ENCODE peak calls at places on chromosomes 13 and 19, in eight cellular contexts. N is CD8-positive, alpha-beta T cell; I is A549; H is ascending aorta; U is heart left ventricle; T is breast epithelium; O is K562; J is colonic mucosa. K is an unnamed sample.

GRCh38 chr19:38441660-38442348 is 8.3 kb downstream of the RYR1 start:
- DNase-seq in N (no peak), I (peak; percentile 60), H (no peak), U (no peak), T (no peak), O (peak; percentile 66), J (no peak), K (no peak)

GRCh38 chr19:35585844-35586243 is at the start of gene PMIS2:
- DNase-seq in N (peak; percentile 27), I (peak; percentile 37), H (no peak), U (no peak), T (no peak), O (peak; percentile 75), J (no peak), K (no peak)

GRCh38 chr13:112891477-112892401 is 77.3 kb upstream of the MCF2L start:
- DNase-seq in N (peak; percentile 7), I (no peak), H (no peak), U (no peak), T (no peak), O (no peak), J (no peak), K (no peak)

GRCh38 chr13:108463365-108463764 is 166.0 kb upstream of the MYO16 start:
- DNase-seq in N (no peak), I (peak; percentile 62), H (no peak), U (no peak), T (no peak), O (no peak), J (no peak), K (no peak)

GRCh38 chr19:7857727-7858701 is 16.2 kb downstream of the PRR36 start:
- DNase-seq in N (no peak), I (no peak), H (no peak), U (no peak), T (no peak), O (peak; percentile 83), J (no peak), K (no peak)

GRCh38 chr19:35869327-35870123 is 1.2 kb downstream of the APLP1 start:
- DNase-seq in N (peak; percentile 88), I (peak; percentile 98), H (peak; percentile 79), U (peak; percentile 52), T (peak; percentile 42), O (peak; percentile 97), J (peak; percentile 71), K (peak; percentile 54)

GRCh38 chr19:52307275-52307674 is 10.3 kb downstream of the ZNF480 start:
- DNase-seq in N (peak; percentile 25), I (peak; percentile 72), H (no peak), U (no peak), T (no peak), O (peak; percentile 47), J (no peak), K (no peak)

GRCh38 chr13:61592489-61592888 is 176.8 kb upstream of the PCDH20 start:
- DNase-seq in N (no peak), I (no peak), H (no peak), U (no peak), T (no peak), O (no peak), J (no peak), K (no peak)

GRCh38 chr19:38836438-38837303 is 5.1 kb upstream of the ECH1 start:
- DNase-seq in N (no peak), I (no peak), H (no peak), U (no peak), T (peak; percentile 40), O (no peak), J (no peak), K (no peak)

GRCh38 chr13:74210693-74211393 is 76.6 kb upstream of the KLF12 start:
- DNase-seq in N (no peak), I (peak; percentile 15), H (peak; percentile 89), U (no peak), T (no peak), O (no peak), J (no peak), K (peak; percentile 84)

GRCh38 chr19:38733493-38734175 is 10.6 kb downstream of the CAPN12 start:
- DNase-seq in N (no peak), I (peak; percentile 53), H (peak; percentile 70), U (peak; percentile 15), T (peak; percentile 25), O (no peak), J (peak; percentile 31), K (peak; percentile 47)

GRCh38 chr13:51015973-51016372 is 95.1 kb downstream of the C13orf42 start:
- DNase-seq in N (no peak), I (no peak), H (no peak), U (no peak), T (no peak), O (no peak), J (no peak), K (no peak)

GRCh38 chr13:108176685-108177274 is 38.6 kb downstream of the LIG4 start:
- DNase-seq in N (peak; percentile 66), I (peak; percentile 25), H (no peak), U (no peak), T (no peak), O (peak; percentile 60), J (peak; percentile 37), K (peak; percentile 23)

GRCh38 chr13:50521750-50522149 is 321.7 kb downstream of the DLEU7 start:
- DNase-seq in N (no peak), I (no peak), H (no peak), U (no peak), T (no peak), O (no peak), J (no peak), K (no peak)

GRCh38 chr13:37751025-37751424 is 118.5 kb downstream of the TRPC4 start:
- DNase-seq in N (no peak), I (no peak), H (no peak), U (no peak), T (no peak), O (no peak), J (no peak), K (no peak)

GRCh38 chr13:43963726-43964125 is 84.0 kb downstream of the LACC1 start:
- DNase-seq in N (no peak), I (peak; percentile 19), H (no peak), U (no peak), T (no peak), O (no peak), J (no peak), K (no peak)

GRCh38 chr13:113970810-113971470 is 2.9 kb downstream of the C13orf46 start:
- DNase-seq in N (no peak), I (no peak), H (peak; percentile 79), U (peak; percentile 40), T (peak; percentile 91), O (no peak), J (peak; percentile 46), K (peak; percentile 60)

GRCh38 chr13:67043901-67044300 is 186.2 kb downstream of the PCDH9 start:
- DNase-seq in N (no peak), I (no peak), H (no peak), U (no peak), T (no peak), O (no peak), J (no peak), K (no peak)

GRCh38 chr19:53394522-53394973 is 401 bp upstream of the ZNF765 start:
- DNase-seq in N (no peak), I (no peak), H (peak; percentile 77), U (peak; percentile 56), T (peak; percentile 40), O (no peak), J (no peak), K (no peak)

GRCh38 chr19:42352893-42353259 is 27.4 kb downstream of the MEGF8 start:
- DNase-seq in N (no peak), I (no peak), H (no peak), U (no peak), T (no peak), O (no peak), J (no peak), K (no peak)
- H3K27ac ChIP-seq in N (no peak overlapping the region), I (no peak overlapping the region), H (no peak overlapping the region), U (no peak overlapping the region), T (no peak overlapping the region), O (no peak overlapping the region), J (no peak overlapping the region), K (no peak overlapping the region)

GRCh38 chr19:6064016-6064702 is 46.1 kb downstream of the RFX2 start:
- DNase-seq in N (no peak), I (peak; percentile 35), H (peak; percentile 64), U (no peak), T (no peak), O (no peak), J (no peak), K (peak; percentile 23)
- H3K4me1 ChIP-seq in N (peaks cover 36% of the 10 kb centered on the region), I (peaks cover 60% of the 10 kb centered on the region), H (peaks cover 23% of the 10 kb centered on the region), U (peaks cover 78% of the 10 kb centered on the region), T (peaks cover 3% of the 10 kb centered on the region), O (peaks cover 57% of the 10 kb centered on the region), J (peaks cover 23% of the 10 kb centered on the region), K (no peaks in the 10 kb centered on the region)

GRCh38 chr19:44717603-44718002 is 18.7 kb downstream of the CEACAM16 start:
- DNase-seq in N (no peak), I (no peak), H (no peak), U (no peak), T (no peak), O (no peak), J (no peak), K (no peak)
- H3K27ac ChIP-seq in N (no peak overlapping the region), I (peak overlapping the region; percentile 97), H (no peak overlapping the region), U (peak overlapping the region; percentile 83), T (peak overlapping the region; percentile 85), O (no peak overlapping the region), J (peak overlapping the region; percentile 73), K (no peak overlapping the region)

GRCh38 chr19:6268382-6268771 is 11.4 kb downstream of the MLLT1 start:
- DNase-seq in N (no peak), I (no peak), H (no peak), U (no peak), T (no peak), O (no peak), J (no peak), K (no peak)

GRCh38 chr19:6264803-6265202 is 15.0 kb downstream of the MLLT1 start:
- DNase-seq in N (no peak), I (no peak), H (no peak), U (no peak), T (no peak), O (no peak), J (no peak), K (no peak)

GRCh38 chr19:6270076-6270745 is 9.6 kb downstream of the MLLT1 start:
- DNase-seq in N (no peak), I (no peak), H (no peak), U (no peak), T (no peak), O (no peak), J (no peak), K (no peak)

GRCh38 chr19:6269101-6269886 is 10.5 kb downstream of the MLLT1 start:
- DNase-seq in N (no peak), I (no peak), H (no peak), U (no peak), T (no peak), O (no peak), J (no peak), K (no peak)

DNA sequence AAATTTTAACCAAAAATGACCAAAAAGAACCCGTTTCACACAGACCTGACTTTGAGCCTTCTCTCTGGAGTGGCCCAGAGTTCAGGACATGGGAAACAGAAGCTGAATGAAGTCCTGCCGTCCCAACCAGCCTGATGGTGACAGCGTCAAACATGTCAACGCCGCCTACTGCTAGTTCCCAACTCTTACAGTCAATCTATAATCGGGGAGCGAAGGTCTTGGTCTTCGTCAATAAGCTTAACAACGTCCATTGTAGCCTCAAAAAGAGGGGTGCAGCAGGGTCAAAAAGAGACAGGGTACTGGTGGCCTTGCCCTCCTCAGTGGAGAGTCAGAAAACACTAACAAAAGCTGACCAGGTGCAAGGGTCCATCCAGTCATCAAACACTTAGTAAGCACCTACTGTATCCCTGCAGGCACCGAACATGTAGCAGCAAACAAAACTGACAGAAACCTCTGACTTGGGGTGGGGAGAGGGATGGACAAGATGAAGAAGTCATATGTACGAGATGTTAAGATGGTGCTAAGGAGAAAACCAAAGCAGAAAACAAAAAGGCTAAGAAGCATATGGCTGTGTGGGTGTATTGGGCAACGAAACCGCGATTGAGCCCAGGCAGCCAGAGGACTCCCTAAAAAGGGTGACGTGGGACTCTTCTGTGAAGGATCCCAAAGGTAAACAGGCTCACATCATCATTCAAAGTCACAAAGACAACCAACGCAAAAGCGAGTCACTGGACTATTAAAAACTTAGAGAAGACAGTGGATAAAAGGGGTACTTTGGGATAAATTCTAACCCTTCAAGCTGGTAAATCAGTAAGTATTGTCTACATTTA is 12.0 kb downstream of the MLLT1 start:
- DNase-seq in N (no peak), I (no peak), H (no peak), U (no peak), T (no peak), O (no peak), J (no peak), K (no peak)
- H3K4me1 ChIP-seq in N (peaks cover 6% of the 10 kb centered on the region), I (no peaks in the 10 kb centered on the region), H (peaks cover 5% of the 10 kb centered on the region), U (peaks cover 39% of the 10 kb centered on the region), T (peaks cover 8% of the 10 kb centered on the region), O (peaks cover 46% of the 10 kb centered on the region), J (peaks cover 3% of the 10 kb centered on the region), K (no peaks in the 10 kb centered on the region)

K was measured in small intestine.